ENCODE peak calls at places on chromosomes 11 and 22, in four cellular contexts. U is A172, M is mesothelial cell of epicardium, O is RWPE1. E is an unnamed sample.

GRCh38 chr22:30425616-30426394 is at the start of gene MTFP1:
- DNase-seq in O (peak), U (no peak), M (peak), E (peak)

GRCh38 chr11:108698844-108699642 is 34.2 kb downstream of the DDX10 start:
- DNase-seq in U (no peak), M (no peak), O (peak), E (peak)

GRCh38 chr11:6406370-6406769 is 12.5 kb downstream of the APBB1 start:
- DNase-seq in O (no peak), U (no peak), M (no peak), E (no peak)

GRCh38 chr22:47245286-47245685 is 482.8 kb downstream of the TBC1D22A start:
- DNase-seq in M (no peak), O (no peak), U (no peak), E (no peak)

GRCh38 chr11:82701847-82702520 is 31.7 kb downstream of the FAM181B start:
- DNase-seq in U (peak), M (peak), O (peak), E (peak)

GRCh38 chr22:40654522-40655167 is 18.1 kb upstream of the MRTFA start:
- DNase-seq in M (peak), O (peak), U (peak), E (peak)

GRCh38 chr11:68870470-68870869 is 28.8 kb upstream of the CPT1A start:
- DNase-seq in U (no peak), M (no peak), O (no peak), E (no peak)

GRCh38 chr11:29657709-29658108 is 359.1 kb downstream of the KCNA4 start:
- DNase-seq in O (no peak), U (no peak), M (no peak), E (no peak)

GRCh38 chr22:29083576-29084566 is 11.0 kb downstream of the KREMEN1 start:
- DNase-seq in O (no peak), M (no peak), U (peak), E (no peak)

GRCh38 chr22:35191412-35191811 is 65.9 kb upstream of the HMGXB4 start:
- DNase-seq in U (peak), M (no peak), O (peak), E (peak)

GRCh38 chr11:12182650-12183511 is 72.5 kb downstream of the MICAL2 start:
- DNase-seq in M (peak), U (peak), O (peak), E (peak)

GRCh38 chr11:119295178-119295577 is 21.8 kb downstream of the MCAM start:
- DNase-seq in U (no peak), O (no peak), M (no peak), E (peak)

GRCh38 chr11:69048056-69048717 is 545 bp upstream of the TPCN2 start:
- DNase-seq in M (no peak), O (no peak), U (no peak), E (no peak)

GRCh38 chr22:41146573-41146972 is 54.2 kb downstream of the EP300 start:
- DNase-seq in O (no peak), M (no peak), U (no peak), E (no peak)

GRCh38 chr22:27846910-27847309 is 45.4 kb upstream of the MN1 start:
- DNase-seq in U (no peak), M (no peak), O (no peak), E (no peak)

GRCh38 chr11:70517996-70518907 is 119.9 kb downstream of the CTTN start:
- DNase-seq in U (peak), O (peak), M (no peak), E (peak)

GRCh38 chr11:75341583-75341982 is 9.9 kb downstream of the ARRB1 start:
- DNase-seq in M (no peak), O (no peak), U (no peak), E (no peak)

GRCh38 chr11:113324250-113324649 is 9.9 kb downstream of the TTC12 start:
- DNase-seq in O (no peak), M (no peak), U (no peak), E (no peak)

GRCh38 chr22:36865346-36865745 is 4.5 kb downstream of the NCF4 start:
- DNase-seq in U (no peak), O (no peak), M (no peak), E (peak)

E was measured in epithelial cell of esophagus.